ENCODE peak calls at places on chromosomes 6 and 20, in ten cellular contexts. B, C, I, F, Y, N, R, H, J and O are unnamed samples. For H3K4me1, the result is how much of the 10 kb centered on the place peaks cover.

GRCh38 chr6:152459245-152459644 is 177.9 kb downstream of the SYNE1 start:
- DNase-seq in J (no peak), R (no peak), C (no peak), H (no peak), I (no peak), F (no peak), N (no peak), Y (no peak), B (no peak), O (no peak)

GRCh38 chr20:32378461-32378860 is 20.3 kb downstream of the ASXL1 start:
- DNase-seq in C (no peak), H (no peak), J (no peak), I (no peak), R (no peak), F (no peak), N (no peak), Y (no peak), B (no peak), O (no peak)

GRCh38 chr6:39188577-39188976 is 40.7 kb downstream of the KCNK5 start:
- DNase-seq in F (no peak), H (no peak), I (no peak), N (no peak), B (no peak), Y (no peak), J (no peak), R (no peak), C (peak), O (no peak)

GRCh38 chr6:67345946-67346345 is 1289.1 kb upstream of the ADGRB3 start:
- DNase-seq in C (no peak), I (no peak), J (no peak), R (no peak), B (no peak), H (no peak), Y (no peak), F (no peak), N (no peak), O (no peak)

GRCh38 chr20:53778736-53779135 is 185.1 kb upstream of the ZNF217 start:
- DNase-seq in R (no peak), N (no peak), F (no peak), C (no peak), J (no peak), H (no peak), Y (no peak), B (no peak), I (no peak), O (no peak)

GRCh38 chr20:40668449-40669228 is 20.4 kb downstream of the MAFB start:
- DNase-seq in R (peak), H (no peak), F (no peak), C (no peak), J (no peak), I (no peak), B (no peak), Y (no peak), N (no peak), O (no peak)

GRCh38 chr6:168988801-168989200 is 264.8 kb downstream of the THBS2 start:
- DNase-seq in Y (no peak), C (no peak), R (no peak), N (no peak), I (no peak), H (peak), F (peak), J (no peak), B (peak), O (no peak)

GRCh38 chr6:100968934-100969333 is 87.8 kb upstream of the ASCC3 start:
- DNase-seq in Y (no peak), R (peak), C (no peak), J (no peak), H (no peak), I (no peak), F (no peak), N (no peak), B (no peak), O (no peak)

GRCh38 chr20:62448788-62449187 is 21.4 kb upstream of the RBBP8NL start:
- DNase-seq in R (no peak), Y (peak), J (no peak), F (no peak), B (no peak), C (no peak), N (no peak), H (no peak), I (no peak), O (no peak)

GRCh38 chr6:138596591-138596990 is 97.3 kb upstream of the NHSL1 start:
- DNase-seq in B (no peak), J (no peak), I (no peak), F (no peak), N (no peak), H (no peak), Y (no peak), C (no peak), R (no peak), O (no peak)

GRCh38 chr20:45629496-45630100 is at the start of gene WFDC10A:
- DNase-seq in C (peak), J (peak), H (no peak), F (no peak), N (peak), R (peak), Y (no peak), I (peak), B (no peak), O (peak)

GRCh38 chr6:81609736-81610135 is 142.7 kb downstream of the TENT5A start:
- DNase-seq in Y (no peak), I (no peak), B (no peak), N (no peak), H (no peak), C (no peak), J (no peak), R (no peak), F (no peak), O (no peak)

GRCh38 chr20:25497586-25498279 is 87.6 kb downstream of the NINL start:
- DNase-seq in C (no peak), Y (peak), I (no peak), F (no peak), N (no peak), R (no peak), B (no peak), J (no peak), H (no peak), O (no peak)

GRCh38 chr20:1430004-1430451 is 36.6 kb downstream of the NSFL1C start:
- DNase-seq in H (no peak), N (no peak), I (no peak), Y (no peak), J (no peak), F (no peak), R (no peak), C (no peak), B (no peak), O (no peak)

GRCh38 chr20:12838261-12838866 is 170.4 kb upstream of the SPTLC3 start:
- DNase-seq in H (no peak), N (no peak), J (no peak), R (peak), Y (no peak), C (no peak), F (no peak), B (no peak), I (no peak), O (no peak)

GRCh38 chr6:139480356-139480833 is 105.9 kb upstream of the CITED2 start:
- DNase-seq in Y (no peak), N (no peak), R (no peak), C (no peak), J (no peak), I (no peak), B (no peak), F (no peak), H (no peak), O (no peak)

GRCh38 chr6:169589293-169589692 is 112.5 kb downstream of the WDR27 start:
- DNase-seq in H (no peak), Y (no peak), J (no peak), I (no peak), N (no peak), B (no peak), F (no peak), C (peak), R (no peak), O (peak)

GRCh38 chr6:151391471-151392428 is at the start of gene ZBTB2:
- DNase-seq in F (peak), H (peak), B (peak), N (peak), R (peak), C (peak), I (peak), Y (peak), J (peak), O (peak)
- TF ChIP-seq POLR2A in F (no peak), H (peak), B (no peak), N (no peak), R (peak), C (no peak), I (peak), Y (no peak), J (no peak), O (peak)

DNA sequence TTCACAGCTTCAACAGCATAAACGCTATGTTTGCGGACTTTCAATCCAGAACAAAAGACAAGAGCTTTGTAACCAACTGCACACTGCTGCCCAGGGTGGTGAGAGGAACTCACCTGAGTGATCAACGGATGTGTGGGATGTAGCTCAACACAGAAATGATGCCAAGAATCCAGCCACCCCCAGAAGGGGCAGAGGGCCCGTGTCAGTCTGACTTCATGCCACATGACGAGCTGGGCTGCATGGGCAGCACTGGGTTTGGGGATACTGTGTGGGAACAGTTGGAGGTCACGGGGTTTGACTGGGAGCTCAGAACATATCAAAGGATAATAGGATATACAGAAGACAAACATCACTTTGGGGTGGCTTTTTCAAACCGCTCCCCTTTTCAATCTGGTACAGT is 79.4 kb upstream of the TRAF3IP2 start:
- DNase-seq in H (no peak), I (no peak), Y (no peak), J (no peak), R (no peak), C (no peak), F (no peak), B (no peak), N (no peak), O (no peak)
- H3K4me1 ChIP-seq in H (under half), I (under half), Y (under half), J (under half), R (under half), C (half or more), F (under half), B (under half), N (half or more), O (under half)

DNA sequence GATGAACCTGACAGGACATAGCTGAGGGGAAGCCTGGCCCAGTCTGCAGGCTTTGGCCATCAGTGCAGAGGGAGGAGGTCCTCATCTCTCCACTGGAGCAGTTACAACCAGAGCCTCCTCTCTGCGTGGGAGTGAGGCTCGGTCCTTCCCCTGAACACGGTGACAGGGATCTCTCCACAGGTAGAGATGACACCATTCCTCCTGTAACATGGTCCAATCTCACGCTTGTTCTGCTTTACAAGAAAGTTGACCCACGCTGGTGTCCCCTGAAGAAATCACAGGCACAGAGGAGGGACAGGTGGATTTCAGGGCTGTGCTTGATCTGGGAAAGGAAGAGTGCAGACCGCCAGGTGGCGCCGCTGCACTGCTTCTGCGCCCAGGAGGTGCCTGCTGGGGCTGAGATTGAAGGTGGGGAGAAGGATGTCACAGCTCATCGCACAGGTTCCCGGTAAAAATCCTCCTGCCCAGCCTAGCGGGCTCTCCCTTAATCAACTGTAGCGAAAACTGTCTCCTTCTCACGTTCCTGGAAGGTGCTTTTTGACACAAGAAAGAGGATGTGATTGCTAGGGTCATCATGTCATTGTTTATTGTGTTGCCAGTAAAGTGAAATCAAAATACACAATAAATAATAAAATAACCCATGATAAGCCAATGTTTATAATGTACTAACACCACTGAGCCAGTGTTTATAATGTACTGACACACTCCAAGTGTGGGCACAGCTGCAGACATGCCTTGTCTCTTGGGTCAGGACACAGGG is 20.4 kb downstream of the HLA-G start:
- DNase-seq in C (peak), Y (peak), J (peak), F (peak), R (peak), N (peak), B (peak), I (peak), H (peak), O (peak)
- TF ChIP-seq POLR2A in C (no peak), Y (no peak), J (no peak), F (no peak), R (no peak), N (no peak), B (no peak), I (no peak), H (no peak), O (no peak)

DNA sequence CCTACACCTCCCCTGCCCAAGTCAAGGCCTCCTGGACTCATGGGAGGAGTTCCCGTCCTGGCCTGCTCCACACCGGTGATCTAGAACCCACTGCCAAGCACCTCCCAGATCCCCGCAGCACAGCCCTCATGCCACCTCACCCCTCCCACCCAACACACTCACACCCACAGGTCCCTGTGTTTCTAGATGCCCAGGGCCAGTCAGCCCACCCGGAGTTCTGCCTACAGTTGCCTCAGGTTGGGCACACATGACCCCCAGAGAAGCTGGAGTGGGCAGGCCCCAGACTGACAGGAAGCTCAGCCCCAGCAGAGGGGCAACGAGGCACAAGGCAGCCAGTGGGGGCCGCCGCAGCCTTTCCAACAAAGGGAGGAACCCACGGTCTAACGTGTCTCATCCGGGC is 29.6 kb downstream of the RRBP1 start:
- DNase-seq in H (peak), B (peak), F (peak), N (no peak), R (no peak), C (no peak), I (peak), J (no peak), Y (no peak), O (no peak)
- H3K4me1 ChIP-seq in H (under half), B (under half), F (half or more), N (half or more), R (under half), C (half or more), I (half or more), J (half or more), Y (half or more), O (half or more)